ENCODE peak calls at places on chromosomes 4 and X, in five cellular contexts. B, E, K, F and A are unnamed samples.

GRCh38 chr4:58734030-58734673 is 1624.0 kb upstream of the IGFBP7 start:
- DNase-seq in K (no peak), F (peak; percentile 13), B (no peak), E (no peak), A (no peak)

GRCh38 chrX:134460861-134461218 is 875 bp downstream of the HPRT1 start:
- DNase-seq in F (peak; percentile 10), B (no peak), K (no peak), E (no peak), A (peak; percentile 3)

GRCh38 chrX:19174401-19175025 is 52.2 kb upstream of the ADGRG2 start:
- DNase-seq in E (no peak), K (no peak), B (no peak), F (peak; percentile 15), A (peak; percentile 85)

GRCh38 chrX:39907964-39908616 is 189.7 kb downstream of the BCOR start:
- DNase-seq in E (no peak), K (peak; percentile 84), B (peak; percentile 85), F (peak; percentile 82), A (peak; percentile 87)

GRCh38 chrX:77742788-77743476 is 43.1 kb downstream of the ATRX start:
- DNase-seq in B (peak; percentile 52), E (no peak), K (no peak), F (no peak), A (no peak)

GRCh38 chr4:55633903-55634302 is 2.2 kb downstream of the NMU start:
- DNase-seq in B (no peak), F (no peak), E (no peak), K (no peak), A (no peak)

GRCh38 chr4:77308843-77309242 is 151.8 kb downstream of the CCNG2 start:
- DNase-seq in K (peak; percentile 1), F (peak; percentile 41), B (no peak), E (no peak), A (peak; percentile 69)

GRCh38 chr4:169229571-169230028 is 41.2 kb downstream of the SH3RF1 start:
- DNase-seq in E (no peak), B (peak; percentile 47), F (peak; percentile 96), K (peak; percentile 80), A (peak; percentile 92)

GRCh38 chrX:12814434-12814833 is 23.2 kb downstream of the PRPS2 start:
- DNase-seq in E (peak; percentile 12), K (peak; percentile 10), F (peak; percentile 78), B (no peak), A (peak; percentile 56)

GRCh38 chrX:42538405-42538804 is 239.6 kb downstream of the PPP1R2C start:
- DNase-seq in F (no peak), B (no peak), E (no peak), K (no peak), A (no peak)

GRCh38 chr4:155855897-155856296 is 10.2 kb downstream of the ASIC5 start:
- DNase-seq in B (no peak), F (no peak), E (no peak), K (no peak), A (peak; percentile 59)

GRCh38 chr4:177246636-177247584 is 62.8 kb upstream of the NEIL3 start:
- DNase-seq in K (no peak), B (no peak), F (peak; percentile 26), E (no peak), A (no peak)

GRCh38 chr4:8581094-8581861 is 1.1 kb downstream of the GPR78 start:
- DNase-seq in E (no peak), B (no peak), F (no peak), K (no peak), A (no peak)

GRCh38 chrX:105483011-105483410 is 262.5 kb upstream of the TEX13A start:
- DNase-seq in K (no peak), F (peak; percentile 70), B (no peak), E (no peak), A (peak; percentile 68)

GRCh38 chrX:149453030-149453429 is 52.1 kb downstream of the IDS start:
- DNase-seq in E (no peak), K (no peak), B (no peak), F (peak; percentile 46), A (peak; percentile 66)

GRCh38 chr4:55458164-55458563 is 62.4 kb downstream of the TMEM165 start:
- DNase-seq in B (no peak), K (no peak), E (no peak), F (peak; percentile 55), A (peak; percentile 45)

GRCh38 chr4:24403263-24403662 is 181.1 kb downstream of the DHX15 start:
- DNase-seq in B (no peak), F (no peak), K (no peak), E (no peak), A (no peak)

GRCh38 chrX:38930474-38930873 is 129.2 kb downstream of the MID1IP1 start:
- DNase-seq in F (no peak), K (no peak), E (no peak), B (no peak), A (no peak)

GRCh38 chrX:112536544-112536943 is 143.2 kb downstream of the LHFPL1 start:
- DNase-seq in E (no peak), B (no peak), F (no peak), K (no peak), A (no peak)

GRCh38 chr4:30153427-30153826 is 566.7 kb upstream of the PCDH7 start:
- DNase-seq in K (no peak), E (no peak), B (no peak), F (no peak), A (no peak)

GRCh38 chr4:159549092-159549491 is 446.2 kb downstream of the RAPGEF2 start:
- DNase-seq in E (no peak), B (no peak), F (peak; percentile 58), K (no peak), A (peak; percentile 81)

GRCh38 chr4:59759082-59759825 is 1440.9 kb upstream of the ADGRL3 start:
- DNase-seq in F (no peak), B (no peak), K (no peak), E (no peak), A (no peak)

GRCh38 chr4:76679691-76680090 is 218.3 kb downstream of the SOWAHB start:
- DNase-seq in K (no peak), B (no peak), E (no peak), F (no peak), A (no peak)